ENCODE peak calls at places on chromosomes 13 and 19, in six cellular contexts. One of them, this sample, is unnamed.
A peak's percentile ranks its signal among the peaks of the same experiment; 100 is the strongest.

GRCh38 chr19:10699650-10700335 is 1.4 kb upstream of the QTRT1 start:
- DNase-seq in cardiac muscle cell: peak; percentile 58
- DNase-seq in NCI-H1105: no peak
- DNase-seq in heart left ventricle: no peak
- DNase-seq in bronchial epithelial cell: peak; percentile 39
- DNase-seq in stromal cell of bone marrow: no peak
- DNase-seq in this sample: no peak

GRCh38 chr13:25945596-25945995 is 106.2 kb downstream of the SHISA2 start:
- DNase-seq in cardiac muscle cell: no peak
- DNase-seq in NCI-H1105: no peak
- DNase-seq in heart left ventricle: no peak
- DNase-seq in bronchial epithelial cell: no peak
- DNase-seq in stromal cell of bone marrow: no peak
- DNase-seq in this sample: no peak

GRCh38 chr13:82766732-82767321 is 1115.4 kb downstream of the SLITRK1 start:
- DNase-seq in cardiac muscle cell: no peak
- DNase-seq in NCI-H1105: no peak
- DNase-seq in heart left ventricle: no peak
- DNase-seq in bronchial epithelial cell: no peak
- DNase-seq in stromal cell of bone marrow: no peak
- DNase-seq in this sample: no peak

GRCh38 chr19:19540707-19541515 is 2.8 kb downstream of the CILP2 start:
- DNase-seq in cardiac muscle cell: peak; percentile 52
- DNase-seq in NCI-H1105: no peak
- DNase-seq in heart left ventricle: no peak
- DNase-seq in bronchial epithelial cell: peak; percentile 62
- DNase-seq in stromal cell of bone marrow: no peak
- DNase-seq in this sample: no peak

GRCh38 chr19:2170219-2170618 is 6.5 kb downstream of the DOT1L start:
- DNase-seq in cardiac muscle cell: no peak
- DNase-seq in NCI-H1105: no peak
- DNase-seq in heart left ventricle: no peak
- DNase-seq in bronchial epithelial cell: no peak
- DNase-seq in stromal cell of bone marrow: no peak
- DNase-seq in this sample: no peak

GRCh38 chr19:4870025-4870700 is 2.7 kb upstream of the PLIN3 start:
- DNase-seq in cardiac muscle cell: no peak
- DNase-seq in NCI-H1105: no peak
- DNase-seq in heart left ventricle: peak; percentile 68
- DNase-seq in bronchial epithelial cell: peak; percentile 89
- DNase-seq in stromal cell of bone marrow: peak; percentile 92
- DNase-seq in this sample: peak; percentile 0

GRCh38 chr19:22332924-22333323 is 46.7 kb downstream of the ZNF729 start:
- DNase-seq in cardiac muscle cell: no peak
- DNase-seq in NCI-H1105: no peak
- DNase-seq in heart left ventricle: no peak
- DNase-seq in bronchial epithelial cell: peak; percentile 34
- DNase-seq in stromal cell of bone marrow: no peak
- DNase-seq in this sample: no peak

GRCh38 chr13:25678398-25678797 is 306.6 kb downstream of the ATP8A2 start:
- DNase-seq in cardiac muscle cell: no peak
- DNase-seq in NCI-H1105: no peak
- DNase-seq in heart left ventricle: no peak
- DNase-seq in bronchial epithelial cell: no peak
- DNase-seq in stromal cell of bone marrow: no peak
- DNase-seq in this sample: no peak

GRCh38 chr13:113802090-113802531 is 43.1 kb downstream of the TMEM255B start:
- DNase-seq in cardiac muscle cell: peak; percentile 58
- DNase-seq in NCI-H1105: no peak
- DNase-seq in heart left ventricle: peak; percentile 77
- DNase-seq in bronchial epithelial cell: no peak
- DNase-seq in stromal cell of bone marrow: peak; percentile 54
- DNase-seq in this sample: no peak

GRCh38 chr19:46646402-46646801 is 10.4 kb upstream of the GNG8 start:
- DNase-seq in cardiac muscle cell: no peak
- DNase-seq in NCI-H1105: no peak
- DNase-seq in heart left ventricle: no peak
- DNase-seq in bronchial epithelial cell: no peak
- DNase-seq in stromal cell of bone marrow: no peak
- DNase-seq in this sample: no peak

GRCh38 chr19:9295411-9295849 is 14.2 kb downstream of the ZNF699 start:
- DNase-seq in cardiac muscle cell: no peak
- DNase-seq in NCI-H1105: no peak
- DNase-seq in heart left ventricle: no peak
- DNase-seq in bronchial epithelial cell: no peak
- DNase-seq in stromal cell of bone marrow: no peak
- DNase-seq in this sample: no peak

GRCh38 chr19:45395524-45396388 is 9.1 kb downstream of the PPP1R13L start:
- DNase-seq in cardiac muscle cell: no peak
- DNase-seq in NCI-H1105: no peak
- DNase-seq in heart left ventricle: no peak
- DNase-seq in bronchial epithelial cell: no peak
- DNase-seq in stromal cell of bone marrow: no peak
- DNase-seq in this sample: no peak

GRCh38 chr19:47427241-47428176 is 8.2 kb upstream of the MEIS3 start:
- DNase-seq in cardiac muscle cell: peak; percentile 85
- DNase-seq in NCI-H1105: peak; percentile 62
- DNase-seq in heart left ventricle: no peak
- DNase-seq in bronchial epithelial cell: peak; percentile 44
- DNase-seq in stromal cell of bone marrow: no peak
- DNase-seq in this sample: no peak

GRCh38 chr19:50486823-50487515 is 10.3 kb upstream of the GARIN5A start:
- DNase-seq in cardiac muscle cell: peak; percentile 89
- DNase-seq in NCI-H1105: no peak
- DNase-seq in heart left ventricle: peak; percentile 58
- DNase-seq in bronchial epithelial cell: peak; percentile 5
- DNase-seq in stromal cell of bone marrow: no peak
- DNase-seq in this sample: no peak

GRCh38 chr13:66468656-66469055 is 761.5 kb downstream of the PCDH9 start:
- DNase-seq in cardiac muscle cell: no peak
- DNase-seq in NCI-H1105: no peak
- DNase-seq in heart left ventricle: no peak
- DNase-seq in bronchial epithelial cell: no peak
- DNase-seq in stromal cell of bone marrow: no peak
- DNase-seq in this sample: no peak

GRCh38 chr13:29921542-29921941 is 71.1 kb upstream of the UBL3 start:
- DNase-seq in cardiac muscle cell: no peak
- DNase-seq in NCI-H1105: no peak
- DNase-seq in heart left ventricle: no peak
- DNase-seq in bronchial epithelial cell: no peak
- DNase-seq in stromal cell of bone marrow: no peak
- DNase-seq in this sample: no peak

GRCh38 chr13:45875951-45876350 is 24.4 kb upstream of the SIAH3 start:
- DNase-seq in cardiac muscle cell: no peak
- DNase-seq in NCI-H1105: no peak
- DNase-seq in heart left ventricle: no peak
- DNase-seq in bronchial epithelial cell: peak; percentile 85
- DNase-seq in stromal cell of bone marrow: no peak
- DNase-seq in this sample: no peak

GRCh38 chr19:7550987-7551761 is 15.7 kb downstream of the PNPLA6 start:
- DNase-seq in cardiac muscle cell: peak; percentile 95
- DNase-seq in NCI-H1105: no peak
- DNase-seq in heart left ventricle: no peak
- DNase-seq in bronchial epithelial cell: peak; percentile 54
- DNase-seq in stromal cell of bone marrow: no peak
- DNase-seq in this sample: no peak

GRCh38 chr13:51000058-51000457 is 90.5 kb downstream of the RNASEH2B start:
- DNase-seq in cardiac muscle cell: peak; percentile 47
- DNase-seq in NCI-H1105: no peak
- DNase-seq in heart left ventricle: no peak
- DNase-seq in bronchial epithelial cell: peak; percentile 12
- DNase-seq in stromal cell of bone marrow: no peak
- DNase-seq in this sample: no peak

GRCh38 chr13:110226051-110226562 is 80.8 kb downstream of the COL4A1 start:
- DNase-seq in cardiac muscle cell: no peak
- DNase-seq in NCI-H1105: no peak
- DNase-seq in heart left ventricle: no peak
- DNase-seq in bronchial epithelial cell: no peak
- DNase-seq in stromal cell of bone marrow: no peak
- DNase-seq in this sample: no peak

GRCh38 chr19:2982983-2983350 is 5.6 kb downstream of the TLE6 start:
- DNase-seq in cardiac muscle cell: peak; percentile 42
- DNase-seq in NCI-H1105: peak; percentile 96
- DNase-seq in heart left ventricle: peak; percentile 92
- DNase-seq in bronchial epithelial cell: peak; percentile 31
- DNase-seq in stromal cell of bone marrow: peak; percentile 73
- DNase-seq in this sample: no peak

GRCh38 chr19:18894254-18895037 is 1.5 kb downstream of the CERS1 start:
- DNase-seq in cardiac muscle cell: no peak
- DNase-seq in NCI-H1105: peak; percentile 96
- DNase-seq in heart left ventricle: no peak
- DNase-seq in bronchial epithelial cell: no peak
- DNase-seq in stromal cell of bone marrow: no peak
- DNase-seq in this sample: peak; percentile 99

GRCh38 chr13:98827449-98827848 is 75.0 kb upstream of the SLC15A1 start:
- DNase-seq in cardiac muscle cell: peak; percentile 8
- DNase-seq in NCI-H1105: no peak
- DNase-seq in heart left ventricle: no peak
- DNase-seq in bronchial epithelial cell: no peak
- DNase-seq in stromal cell of bone marrow: no peak
- DNase-seq in this sample: no peak

This sample was measured in D721Med.